ENCODE peak calls at places on chromosome 5, in four cellular contexts. One of them, this sample, is unnamed.

GRCh38 chr5:9512452-9512851 is 33.4 kb downstream of the SEMA5A start:
- DNase-seq in nucleus accumbens: no peak
- DNase-seq in AG20443: peak
- DNase-seq in DMS153: no peak
- DNase-seq in this sample: no peak

GRCh38 chr5:135245521-135246499 is 153.2 kb downstream of the MACROH2A1 start:
- DNase-seq in nucleus accumbens: no peak
- DNase-seq in AG20443: peak
- DNase-seq in DMS153: no peak
- DNase-seq in this sample: no peak

GRCh38 chr5:170273968-170274710 is 23.4 kb downstream of the LCP2 start:
- DNase-seq in nucleus accumbens: no peak
- DNase-seq in AG20443: no peak
- DNase-seq in DMS153: peak
- DNase-seq in this sample: peak

GRCh38 chr5:6317133-6317532 is 61.2 kb downstream of the MED10 start:
- DNase-seq in nucleus accumbens: no peak
- DNase-seq in AG20443: no peak
- DNase-seq in DMS153: no peak
- DNase-seq in this sample: no peak

GRCh38 chr5:86979801-86980510 is 287.7 kb upstream of the RASA1 start:
- DNase-seq in nucleus accumbens: no peak
- DNase-seq in AG20443: peak
- DNase-seq in DMS153: no peak
- DNase-seq in this sample: no peak

GRCh38 chr5:41094871-41095270 is 23.7 kb upstream of the MROH2B start:
- DNase-seq in nucleus accumbens: no peak
- DNase-seq in AG20443: no peak
- DNase-seq in DMS153: no peak
- DNase-seq in this sample: no peak

GRCh38 chr5:172849636-172850453 is 15.8 kb downstream of the ERGIC1 start:
- DNase-seq in nucleus accumbens: no peak
- DNase-seq in AG20443: peak
- DNase-seq in DMS153: no peak
- DNase-seq in this sample: no peak

GRCh38 chr5:144394036-144394435 is 223.4 kb downstream of the KCTD16 start:
- DNase-seq in nucleus accumbens: no peak
- DNase-seq in AG20443: no peak
- DNase-seq in DMS153: no peak
- DNase-seq in this sample: no peak

GRCh38 chr5:95731571-95732554 is 727 bp downstream of the RHOBTB3 start:
- DNase-seq in nucleus accumbens: no peak
- DNase-seq in AG20443: no peak
- DNase-seq in DMS153: no peak
- DNase-seq in this sample: peak

GRCh38 chr5:5481206-5481605 is 58.7 kb downstream of the ICE1 start:
- DNase-seq in nucleus accumbens: no peak
- DNase-seq in AG20443: no peak
- DNase-seq in DMS153: no peak
- DNase-seq in this sample: no peak

GRCh38 chr5:78806544-78806943 is 158.0 kb upstream of the LHFPL2 start:
- DNase-seq in nucleus accumbens: no peak
- DNase-seq in AG20443: peak
- DNase-seq in DMS153: no peak
- DNase-seq in this sample: no peak

GRCh38 chr5:54091416-54092130 is 218.8 kb downstream of the ARL15 start:
- DNase-seq in nucleus accumbens: no peak
- DNase-seq in AG20443: no peak
- DNase-seq in DMS153: no peak
- DNase-seq in this sample: no peak

GRCh38 chr5:39533749-39534148 is 109.0 kb upstream of the DAB2 start:
- DNase-seq in nucleus accumbens: no peak
- DNase-seq in AG20443: no peak
- DNase-seq in DMS153: no peak
- DNase-seq in this sample: no peak

GRCh38 chr5:43699910-43700309 is 96.9 kb downstream of the NNT start:
- DNase-seq in nucleus accumbens: no peak
- DNase-seq in AG20443: no peak
- DNase-seq in DMS153: no peak
- DNase-seq in this sample: no peak

GRCh38 chr5:74120585-74120984 is 494.6 kb downstream of the ARHGEF28 start:
- DNase-seq in nucleus accumbens: no peak
- DNase-seq in AG20443: no peak
- DNase-seq in DMS153: no peak
- DNase-seq in this sample: no peak

GRCh38 chr5:59807806-59808205 is 85.7 kb downstream of the PDE4D start:
- DNase-seq in nucleus accumbens: no peak
- DNase-seq in AG20443: no peak
- DNase-seq in DMS153: no peak
- DNase-seq in this sample: no peak

GRCh38 chr5:10485142-10485795 is 43.6 kb downstream of the ROPN1L start:
- DNase-seq in nucleus accumbens: no peak
- DNase-seq in AG20443: no peak
- DNase-seq in DMS153: no peak
- DNase-seq in this sample: no peak

GRCh38 chr5:133446440-133446839 is 165.9 kb downstream of the FSTL4 start:
- DNase-seq in nucleus accumbens: no peak
- DNase-seq in AG20443: no peak
- DNase-seq in DMS153: no peak
- DNase-seq in this sample: no peak

GRCh38 chr5:123855630-123856029 is 343.7 kb downstream of the CSNK1G3 start:
- DNase-seq in nucleus accumbens: no peak
- DNase-seq in AG20443: no peak
- DNase-seq in DMS153: no peak
- DNase-seq in this sample: no peak

GRCh38 chr5:153209687-153210086 is 280.8 kb upstream of the GRIA1 start:
- DNase-seq in nucleus accumbens: no peak
- DNase-seq in AG20443: no peak
- DNase-seq in DMS153: no peak
- DNase-seq in this sample: no peak

GRCh38 chr5:26690511-26690910 is 347.9 kb downstream of the CDH9 start:
- DNase-seq in nucleus accumbens: no peak
- DNase-seq in AG20443: no peak
- DNase-seq in DMS153: no peak
- DNase-seq in this sample: no peak